ENCODE peak calls at places on chromosome 6, in ten cellular contexts. G, N, F, S, K, H, Y, W, O and M are unnamed samples.

GRCh38 chr6:126620747-126621146 is 280.8 kb downstream of the CENPW start:
- DNase-seq in G (no peak), N (no peak), F (no peak), S (no peak), K (no peak), H (no peak), Y (no peak), W (no peak), O (no peak), M (no peak)

GRCh38 chr6:76555090-76555489 is 482.6 kb upstream of the IMPG1 start:
- DNase-seq in G (no peak), N (no peak), F (no peak), S (no peak), K (no peak), H (no peak), Y (no peak), W (no peak), O (no peak), M (peak)

GRCh38 chr6:112061605-112062004 is 7.7 kb downstream of the CCN6 start:
- DNase-seq in G (no peak), N (no peak), F (no peak), S (peak), K (peak), H (no peak), Y (no peak), W (no peak), O (peak), M (no peak)

GRCh38 chr6:25369450-25370086 is 90.4 kb downstream of the CARMIL1 start:
- DNase-seq in G (no peak), N (no peak), F (no peak), S (peak), K (no peak), H (no peak), Y (peak), W (no peak), O (no peak), M (no peak)

GRCh38 chr6:91376686-91377085 is 789.8 kb upstream of the MAP3K7 start:
- DNase-seq in G (no peak), N (peak), F (no peak), S (peak), K (no peak), H (no peak), Y (peak), W (no peak), O (no peak), M (no peak)

GRCh38 chr6:41170547-41171160 is 7.7 kb upstream of the TREM2 start:
- DNase-seq in G (no peak), N (no peak), F (no peak), S (no peak), K (no peak), H (no peak), Y (no peak), W (no peak), O (no peak), M (no peak)

GRCh38 chr6:85464260-85464644 is 14.4 kb downstream of the NT5E start:
- DNase-seq in G (no peak), N (no peak), F (peak), S (peak), K (peak), H (no peak), Y (no peak), W (no peak), O (peak), M (no peak)

GRCh38 chr6:119978274-119978889 is 628.8 kb upstream of the MAN1A1 start:
- DNase-seq in G (no peak), N (no peak), F (peak), S (no peak), K (no peak), H (no peak), Y (peak), W (no peak), O (peak), M (no peak)

GRCh38 chr6:110475255-110475654 is 1.2 kb downstream of the SLC22A16 start:
- DNase-seq in G (no peak), N (no peak), F (no peak), S (no peak), K (no peak), H (no peak), Y (no peak), W (no peak), O (no peak), M (no peak)

GRCh38 chr6:161373905-161374451 is 100.1 kb upstream of the AGPAT4 start:
- DNase-seq in G (peak), N (no peak), F (peak), S (peak), K (peak), H (peak), Y (peak), W (no peak), O (peak), M (no peak)

GRCh38 chr6:99348220-99348822 is 1.2 kb downstream of the FAXC start:
- DNase-seq in G (no peak), N (no peak), F (no peak), S (no peak), K (no peak), H (no peak), Y (no peak), W (no peak), O (no peak), M (no peak)

GRCh38 chr6:13436691-13437568 is 50.5 kb downstream of the GFOD1 start:
- DNase-seq in G (no peak), N (no peak), F (no peak), S (peak), K (no peak), H (no peak), Y (no peak), W (no peak), O (no peak), M (no peak)

GRCh38 chr6:137202078-137202477 is 17.1 kb downstream of the IFNGR1 start:
- DNase-seq in G (no peak), N (no peak), F (no peak), S (no peak), K (no peak), H (no peak), Y (no peak), W (no peak), O (no peak), M (no peak)

GRCh38 chr6:162076816-162077215 is 650.8 kb downstream of the PRKN start:
- DNase-seq in G (no peak), N (no peak), F (no peak), S (no peak), K (no peak), H (no peak), Y (no peak), W (no peak), O (no peak), M (no peak)

GRCh38 chr6:11246722-11247121 is 14.3 kb upstream of the NEDD9 start:
- DNase-seq in G (no peak), N (no peak), F (no peak), S (no peak), K (no peak), H (no peak), Y (no peak), W (no peak), O (no peak), M (no peak)

GRCh38 chr6:19380287-19380686 is 456.9 kb upstream of the ID4 start:
- DNase-seq in G (no peak), N (no peak), F (peak), S (peak), K (peak), H (no peak), Y (no peak), W (no peak), O (peak), M (no peak)

GRCh38 chr6:90000864-90001731 is 106.8 kb downstream of the GJA10 start:
- DNase-seq in G (no peak), N (no peak), F (no peak), S (peak), K (no peak), H (no peak), Y (peak), W (no peak), O (peak), M (no peak)

GRCh38 chr6:170266061-170266825 is 24.6 kb downstream of the DLL1 start:
- DNase-seq in G (no peak), N (no peak), F (no peak), S (no peak), K (no peak), H (no peak), Y (no peak), W (no peak), O (no peak), M (no peak)

GRCh38 chr6:68575765-68576439 is 59.2 kb upstream of the ADGRB3 start:
- DNase-seq in G (no peak), N (peak), F (peak), S (no peak), K (no peak), H (no peak), Y (peak), W (no peak), O (peak), M (peak)

GRCh38 chr6:154622618-154623336 is 110.4 kb upstream of the SCAF8 start:
- DNase-seq in G (no peak), N (no peak), F (no peak), S (no peak), K (no peak), H (no peak), Y (no peak), W (no peak), O (no peak), M (no peak)

GRCh38 chr6:122033564-122034181 is 365.8 kb upstream of the HSF2 start:
- DNase-seq in G (no peak), N (no peak), F (no peak), S (peak), K (peak), H (no peak), Y (peak), W (no peak), O (peak), M (peak)

GRCh38 chr6:141641951-141642350 is 490.8 kb upstream of the GJE1 start:
- DNase-seq in G (no peak), N (no peak), F (no peak), S (no peak), K (no peak), H (no peak), Y (no peak), W (no peak), O (no peak), M (no peak)

GRCh38 chr6:10141756-10142443 is 273.0 kb downstream of the TFAP2A start:
- DNase-seq in G (no peak), N (no peak), F (no peak), S (no peak), K (peak), H (no peak), Y (no peak), W (no peak), O (peak), M (no peak)

GRCh38 chr6:11208267-11208666 is 24.2 kb downstream of the NEDD9 start:
- DNase-seq in G (no peak), N (no peak), F (no peak), S (peak), K (no peak), H (no peak), Y (no peak), W (no peak), O (no peak), M (no peak)

GRCh38 chr6:79302341-79302740 is 67.9 kb upstream of the HMGN3 start:
- DNase-seq in G (no peak), N (no peak), F (no peak), S (no peak), K (no peak), H (no peak), Y (no peak), W (no peak), O (no peak), M (no peak)

GRCh38 chr6:85866758-85867401 is 224.2 kb upstream of the SYNCRIP start:
- DNase-seq in G (no peak), N (peak), F (no peak), S (peak), K (no peak), H (no peak), Y (no peak), W (no peak), O (no peak), M (no peak)

GRCh38 chr6:12927746-12928145 is 211.2 kb downstream of the PHACTR1 start:
- DNase-seq in G (no peak), N (no peak), F (no peak), S (no peak), K (no peak), H (no peak), Y (no peak), W (no peak), O (no peak), M (no peak)

GRCh38 chr6:147310511-147310910 is 106.3 kb downstream of the STXBP5 start:
- DNase-seq in G (no peak), N (no peak), F (no peak), S (no peak), K (no peak), H (no peak), Y (no peak), W (no peak), O (no peak), M (no peak)

GRCh38 chr6:12761376-12762115 is 45.0 kb downstream of the PHACTR1 start:
- DNase-seq in G (no peak), N (no peak), F (peak), S (peak), K (peak), H (no peak), Y (no peak), W (no peak), O (peak), M (no peak)

GRCh38 chr6:21918081-21918480 is 324.5 kb downstream of the SOX4 start:
- DNase-seq in G (no peak), N (no peak), F (no peak), S (no peak), K (no peak), H (no peak), Y (no peak), W (no peak), O (no peak), M (no peak)

GRCh38 chr6:142902636-142903053 is 42.3 kb downstream of the HIVEP2 start:
- DNase-seq in G (peak), N (peak), F (peak), S (peak), K (peak), H (peak), Y (peak), W (peak), O (peak), M (no peak)

GRCh38 chr6:143513410-143513809 is 1.9 kb upstream of the FUCA2 start:
- DNase-seq in G (no peak), N (no peak), F (no peak), S (peak), K (no peak), H (no peak), Y (peak), W (no peak), O (no peak), M (no peak)

GRCh38 chr6:43122146-43122545 is 46.0 kb downstream of the PTK7 start:
- DNase-seq in G (no peak), N (no peak), F (no peak), S (no peak), K (no peak), H (no peak), Y (no peak), W (no peak), O (no peak), M (no peak)

GRCh38 chr6:129251669-129252376 is 368.9 kb downstream of the LAMA2 start:
- DNase-seq in G (no peak), N (no peak), F (peak), S (peak), K (peak), H (no peak), Y (peak), W (peak), O (peak), M (peak)